ENCODE peak calls at places on chromosomes 1 and 21, in six cellular contexts. J is tibial nerve, B is body of pancreas, C is SJSA1, H is GM04503, W is H7. Q is an unnamed sample.

GRCh38 chr1:167439301-167439988 is 78.9 kb downstream of the CD247 start:
- DNase-seq in J (no peak), W (peak), H (no peak), C (peak), B (peak), Q (peak)

GRCh38 chr1:26686795-26687194 is 9.0 kb upstream of the ARID1A start:
- DNase-seq in H (no peak), B (no peak), J (no peak), C (no peak), W (no peak), Q (no peak)

GRCh38 chr1:43588592-43588991 is 57.9 kb downstream of the PTPRF start:
- DNase-seq in C (no peak), H (no peak), W (no peak), B (no peak), J (no peak), Q (no peak)

GRCh38 chr1:230501845-230502244 is 75.7 kb upstream of the PGBD5 start:
- DNase-seq in H (no peak), J (no peak), W (no peak), B (peak), C (no peak), Q (no peak)

GRCh38 chr1:204567067-204567466 is 50.9 kb downstream of the MDM4 start:
- DNase-seq in H (no peak), W (no peak), C (no peak), J (no peak), B (no peak), Q (no peak)

GRCh38 chr1:17315542-17316130 is 7.6 kb downstream of the PADI4 start:
- DNase-seq in C (no peak), J (no peak), H (no peak), B (no peak), W (peak), Q (no peak)

GRCh38 chr21:41901099-41901498 is 22.0 kb upstream of the PRDM15 start:
- DNase-seq in B (peak), H (no peak), W (no peak), J (no peak), C (no peak), Q (no peak)

GRCh38 chr1:91026320-91026719 is 4.5 kb upstream of the ZNF644 start:
- DNase-seq in C (no peak), W (no peak), H (no peak), J (no peak), B (no peak), Q (no peak)

GRCh38 chr1:78493456-78493855 is 2.7 kb downstream of the PTGFR start:
- DNase-seq in B (no peak), H (no peak), C (no peak), W (no peak), J (no peak), Q (no peak)

GRCh38 chr1:185813401-185813979 is 79.3 kb downstream of the HMCN1 start:
- DNase-seq in H (no peak), C (peak), B (peak), J (peak), W (no peak), Q (no peak)

GRCh38 chr1:204045430-204045829 is 27.5 kb upstream of the SOX13 start:
- DNase-seq in B (no peak), H (no peak), J (no peak), C (peak), W (no peak), Q (no peak)

GRCh38 chr1:98565951-98566350 is 95.6 kb upstream of the SNX7 start:
- DNase-seq in B (no peak), C (no peak), J (no peak), H (no peak), W (no peak), Q (no peak)

GRCh38 chr1:118785246-118785645 is 202.9 kb downstream of the TBX15 start:
- DNase-seq in H (no peak), W (no peak), C (no peak), J (peak), B (no peak), Q (no peak)

GRCh38 chr21:44880762-44881585 is 7.5 kb upstream of the PTTG1IP start:
- DNase-seq in J (peak), C (peak), B (peak), W (no peak), H (no peak), Q (no peak)

GRCh38 chr1:107889524-107889923 is 75.5 kb downstream of the VAV3 start:
- DNase-seq in H (no peak), B (no peak), W (no peak), J (no peak), C (no peak), Q (no peak)

GRCh38 chr21:38352536-38353219 is 95.9 kb downstream of the KCNJ15 start:
- DNase-seq in B (peak), W (peak), J (peak), C (peak), H (peak), Q (peak)

GRCh38 chr1:55887103-55887712 is 672.0 kb upstream of the USP24 start:
- DNase-seq in J (no peak), B (no peak), H (no peak), C (no peak), W (no peak), Q (no peak)

GRCh38 chr1:30133414-30134055 is 589.9 kb downstream of the MATN1 start:
- DNase-seq in C (no peak), H (no peak), J (no peak), W (peak), B (no peak), Q (no peak)

GRCh38 chr1:186102559-186103148 is 272.4 kb downstream of the TPR start:
- DNase-seq in B (no peak), W (no peak), C (peak), H (peak), J (no peak), Q (no peak)

GRCh38 chr1:91783423-91784162 is 102.4 kb downstream of the TGFBR3 start:
- DNase-seq in H (no peak), B (no peak), W (no peak), J (no peak), C (peak), Q (no peak)

GRCh38 chr1:14598007-14598497 is 433 bp upstream of the KAZN start:
- DNase-seq in J (no peak), C (no peak), W (peak), B (no peak), H (no peak), Q (peak)

GRCh38 chr1:108046021-108046420 is 81.0 kb upstream of the VAV3 start:
- DNase-seq in W (no peak), B (no peak), H (no peak), J (no peak), C (no peak), Q (no peak)

GRCh38 chr1:27931184-27931583 is 3.6 kb upstream of the SMPDL3B start:
- DNase-seq in W (no peak), C (no peak), J (no peak), H (no peak), B (no peak), Q (no peak)

GRCh38 chr1:178825167-178825566 is 45.7 kb downstream of the ANGPTL1 start:
- DNase-seq in W (no peak), J (no peak), C (no peak), H (no peak), B (no peak), Q (no peak)

GRCh38 chr1:2597441-2598328 is 11.1 kb downstream of the PRXL2B start:
- DNase-seq in H (no peak), C (no peak), B (no peak), W (peak), J (no peak), Q (no peak)

GRCh38 chr1:198444792-198445191 is 95.7 kb downstream of the ATP6V1G3 start:
- DNase-seq in W (no peak), J (no peak), B (no peak), C (no peak), H (peak), Q (no peak)

GRCh38 chr1:57747818-57748217 is 324.0 kb upstream of the DAB1 start:
- DNase-seq in H (no peak), W (no peak), C (no peak), J (no peak), B (no peak), Q (no peak)

GRCh38 chr1:17244826-17245740 is 3.8 kb upstream of the PADI3 start:
- DNase-seq in C (no peak), J (no peak), H (no peak), W (no peak), B (no peak), Q (no peak)

GRCh38 chr1:5456090-5456789 is 536.0 kb downstream of the NPHP4 start:
- DNase-seq in W (no peak), C (no peak), H (no peak), J (no peak), B (peak), Q (no peak)

GRCh38 chr1:41533016-41533730 is 48.7 kb upstream of the EDN2 start:
- DNase-seq in W (no peak), J (no peak), C (no peak), B (no peak), H (no peak), Q (no peak)

GRCh38 chr1:58732087-58732486 is 32.2 kb upstream of the MYSM1 start:
- DNase-seq in B (no peak), H (no peak), C (no peak), J (no peak), W (no peak), Q (no peak)

GRCh38 chr1:188240772-188241406 is 1412.1 kb downstream of the PLA2G4A start:
- DNase-seq in J (no peak), B (no peak), C (no peak), W (no peak), H (no peak), Q (no peak)

GRCh38 chr1:10667815-10668214 is 128.6 kb downstream of the CASZ1 start:
- DNase-seq in C (no peak), B (no peak), J (no peak), H (no peak), W (peak), Q (no peak)

GRCh38 chr1:226784081-226785049 is 45.3 kb upstream of the ITPKB start:
- DNase-seq in W (no peak), H (no peak), J (no peak), B (no peak), C (peak), Q (peak)

GRCh38 chr1:211734359-211734758 is 58.9 kb upstream of the NEK2 start:
- DNase-seq in B (peak), W (no peak), C (no peak), H (no peak), J (no peak), Q (no peak)

GRCh38 chr1:72724951-72725863 is 442.9 kb upstream of the NEGR1 start:
- DNase-seq in J (no peak), W (peak), C (no peak), B (no peak), H (no peak), Q (no peak)

Q was measured in NCI-H1930.